ENCODE peak calls at places on chromosomes 4 and X, in five cellular contexts. One of them, this sample, is unnamed.

GRCh38 chrX:53312946-53313745 is 31.8 kb upstream of the IQSEC2 start:
- DNase-seq in endothelial cell: peak
- DNase-seq in fibroblast of pulmonary artery: peak
- DNase-seq in tibial nerve: peak
- DNase-seq in dorsolateral prefrontal cortex: peak
- DNase-seq in this sample: peak

GRCh38 chrX:7090506-7091095 is 56.9 kb upstream of the STS start:
- DNase-seq in dorsolateral prefrontal cortex: no peak
- DNase-seq in tibial nerve: no peak
- DNase-seq in endothelial cell: no peak
- DNase-seq in fibroblast of pulmonary artery: no peak
- DNase-seq in this sample: no peak

GRCh38 chr4:84917869-84918600 is 48.5 kb downstream of the WDFY3 start:
- DNase-seq in fibroblast of pulmonary artery: peak
- DNase-seq in dorsolateral prefrontal cortex: no peak
- DNase-seq in endothelial cell: no peak
- DNase-seq in tibial nerve: no peak
- DNase-seq in this sample: no peak

GRCh38 chr4:185840201-185840600 is 28.2 kb upstream of the SORBS2 start:
- DNase-seq in tibial nerve: no peak
- DNase-seq in dorsolateral prefrontal cortex: no peak
- DNase-seq in fibroblast of pulmonary artery: no peak
- DNase-seq in endothelial cell: no peak
- DNase-seq in this sample: no peak

GRCh38 chr4:150224896-150225591 is 146.8 kb downstream of the DCLK2 start:
- DNase-seq in dorsolateral prefrontal cortex: no peak
- DNase-seq in endothelial cell: no peak
- DNase-seq in tibial nerve: no peak
- DNase-seq in fibroblast of pulmonary artery: peak
- DNase-seq in this sample: no peak

GRCh38 chr4:109025471-109026076 is 262.7 kb upstream of the ETNPPL start:
- DNase-seq in tibial nerve: no peak
- DNase-seq in endothelial cell: no peak
- DNase-seq in fibroblast of pulmonary artery: no peak
- DNase-seq in dorsolateral prefrontal cortex: no peak
- DNase-seq in this sample: no peak

GRCh38 chrX:9906919-9907318 is 60.2 kb upstream of the CLDN34 start:
- DNase-seq in fibroblast of pulmonary artery: no peak
- DNase-seq in tibial nerve: no peak
- DNase-seq in endothelial cell: peak
- DNase-seq in dorsolateral prefrontal cortex: no peak
- DNase-seq in this sample: no peak

GRCh38 chr4:182022899-182023298 is 220.3 kb upstream of the TENM3 start:
- DNase-seq in dorsolateral prefrontal cortex: no peak
- DNase-seq in fibroblast of pulmonary artery: no peak
- DNase-seq in endothelial cell: no peak
- DNase-seq in tibial nerve: no peak
- DNase-seq in this sample: no peak

GRCh38 chr4:70688795-70689231 is 481 bp downstream of the UTP3 start:
- DNase-seq in endothelial cell: no peak
- DNase-seq in dorsolateral prefrontal cortex: peak
- DNase-seq in fibroblast of pulmonary artery: peak
- DNase-seq in tibial nerve: no peak
- DNase-seq in this sample: no peak

GRCh38 chr4:111492501-111492900 is 652.8 kb upstream of the FAM241A start:
- DNase-seq in fibroblast of pulmonary artery: no peak
- DNase-seq in tibial nerve: no peak
- DNase-seq in endothelial cell: no peak
- DNase-seq in dorsolateral prefrontal cortex: no peak
- DNase-seq in this sample: no peak

GRCh38 chrX:153878969-153879653 is 6.9 kb downstream of the L1CAM start:
- DNase-seq in fibroblast of pulmonary artery: no peak
- DNase-seq in endothelial cell: no peak
- DNase-seq in dorsolateral prefrontal cortex: no peak
- DNase-seq in tibial nerve: no peak
- DNase-seq in this sample: no peak

GRCh38 chrX:86121916-86122315 is 26.3 kb upstream of the DACH2 start:
- DNase-seq in endothelial cell: no peak
- DNase-seq in tibial nerve: no peak
- DNase-seq in fibroblast of pulmonary artery: no peak
- DNase-seq in dorsolateral prefrontal cortex: no peak
- DNase-seq in this sample: no peak

GRCh38 chr4:15042529-15043167 is 40.4 kb downstream of the CPEB2 start:
- DNase-seq in tibial nerve: no peak
- DNase-seq in dorsolateral prefrontal cortex: no peak
- DNase-seq in endothelial cell: no peak
- DNase-seq in fibroblast of pulmonary artery: peak
- DNase-seq in this sample: no peak

GRCh38 chr4:52956691-52957090 is 94.6 kb downstream of the RASL11B start:
- DNase-seq in fibroblast of pulmonary artery: no peak
- DNase-seq in endothelial cell: no peak
- DNase-seq in dorsolateral prefrontal cortex: no peak
- DNase-seq in tibial nerve: no peak
- DNase-seq in this sample: no peak

GRCh38 chrX:29746326-29746725 is 469.0 kb upstream of the MAGEB2 start:
- DNase-seq in fibroblast of pulmonary artery: peak
- DNase-seq in endothelial cell: no peak
- DNase-seq in tibial nerve: no peak
- DNase-seq in dorsolateral prefrontal cortex: no peak
- DNase-seq in this sample: no peak

GRCh38 chrX:31580726-31581125 is 508.9 kb upstream of the FTHL17 start:
- DNase-seq in fibroblast of pulmonary artery: peak
- DNase-seq in endothelial cell: no peak
- DNase-seq in dorsolateral prefrontal cortex: no peak
- DNase-seq in tibial nerve: no peak
- DNase-seq in this sample: no peak

GRCh38 chr4:73978886-73979285 is 2.9 kb downstream of the PF4 start:
- DNase-seq in tibial nerve: no peak
- DNase-seq in dorsolateral prefrontal cortex: no peak
- DNase-seq in fibroblast of pulmonary artery: peak
- DNase-seq in endothelial cell: no peak
- DNase-seq in this sample: no peak

GRCh38 chrX:12370444-12371089 is 232.3 kb downstream of the FRMPD4 start:
- DNase-seq in tibial nerve: no peak
- DNase-seq in endothelial cell: no peak
- DNase-seq in dorsolateral prefrontal cortex: no peak
- DNase-seq in fibroblast of pulmonary artery: peak
- DNase-seq in this sample: no peak

GRCh38 chrX:18828832-18829404 is 121.5 kb downstream of the PPEF1 start:
- DNase-seq in fibroblast of pulmonary artery: peak
- DNase-seq in tibial nerve: no peak
- DNase-seq in endothelial cell: no peak
- DNase-seq in dorsolateral prefrontal cortex: no peak
- DNase-seq in this sample: no peak

GRCh38 chr4:87050596-87050995 is 115.8 kb downstream of the AFF1 start:
- DNase-seq in fibroblast of pulmonary artery: no peak
- DNase-seq in tibial nerve: peak
- DNase-seq in endothelial cell: no peak
- DNase-seq in dorsolateral prefrontal cortex: no peak
- DNase-seq in this sample: no peak

GRCh38 chr4:181301735-181302380 is 941.3 kb upstream of the TENM3 start:
- DNase-seq in tibial nerve: no peak
- DNase-seq in dorsolateral prefrontal cortex: no peak
- DNase-seq in endothelial cell: peak
- DNase-seq in fibroblast of pulmonary artery: peak
- DNase-seq in this sample: peak

GRCh38 chr4:23970193-23970850 is 80.5 kb upstream of the PPARGC1A start:
- DNase-seq in tibial nerve: no peak
- DNase-seq in dorsolateral prefrontal cortex: no peak
- DNase-seq in endothelial cell: no peak
- DNase-seq in fibroblast of pulmonary artery: no peak
- DNase-seq in this sample: no peak

GRCh38 chr4:54945838-54946237 is 179.6 kb downstream of the KDR start:
- DNase-seq in endothelial cell: peak
- DNase-seq in fibroblast of pulmonary artery: peak
- DNase-seq in tibial nerve: no peak
- DNase-seq in dorsolateral prefrontal cortex: no peak
- DNase-seq in this sample: no peak

GRCh38 chr4:7332216-7333023 is 102.3 kb downstream of the PSAPL1 start:
- DNase-seq in dorsolateral prefrontal cortex: no peak
- DNase-seq in fibroblast of pulmonary artery: peak
- DNase-seq in endothelial cell: no peak
- DNase-seq in tibial nerve: peak
- DNase-seq in this sample: no peak

GRCh38 chr4:111880116-111880515 is 265.1 kb upstream of the FAM241A start:
- DNase-seq in fibroblast of pulmonary artery: no peak
- DNase-seq in dorsolateral prefrontal cortex: no peak
- DNase-seq in endothelial cell: no peak
- DNase-seq in tibial nerve: no peak
- DNase-seq in this sample: no peak

GRCh38 chr4:172515266-172515879 is 653.2 kb upstream of the GALNT7 start:
- DNase-seq in endothelial cell: no peak
- DNase-seq in fibroblast of pulmonary artery: peak
- DNase-seq in tibial nerve: no peak
- DNase-seq in dorsolateral prefrontal cortex: no peak
- DNase-seq in this sample: no peak

GRCh38 chr4:66465111-66465510 is 794.8 kb upstream of the EPHA5 start:
- DNase-seq in fibroblast of pulmonary artery: peak
- DNase-seq in endothelial cell: no peak
- DNase-seq in tibial nerve: no peak
- DNase-seq in dorsolateral prefrontal cortex: no peak
- DNase-seq in this sample: no peak

GRCh38 chrX:2325076-2325784 is 175.5 kb downstream of the DHRSX start:
- DNase-seq in tibial nerve: no peak
- DNase-seq in fibroblast of pulmonary artery: peak
- DNase-seq in dorsolateral prefrontal cortex: peak
- DNase-seq in endothelial cell: no peak
- DNase-seq in this sample: no peak

GRCh38 chr4:172412851-172413250 is 599.6 kb downstream of the GALNTL6 start:
- DNase-seq in endothelial cell: no peak
- DNase-seq in dorsolateral prefrontal cortex: no peak
- DNase-seq in fibroblast of pulmonary artery: no peak
- DNase-seq in tibial nerve: no peak
- DNase-seq in this sample: no peak

GRCh38 chr4:88865466-88865865 is 167.8 kb upstream of the NAP1L5 start:
- DNase-seq in dorsolateral prefrontal cortex: no peak
- DNase-seq in endothelial cell: no peak
- DNase-seq in tibial nerve: no peak
- DNase-seq in fibroblast of pulmonary artery: no peak
- DNase-seq in this sample: no peak
- TF ChIP-seq CTCF in dorsolateral prefrontal cortex: no peak
- TF ChIP-seq CTCF in endothelial cell: no peak
- TF ChIP-seq CTCF in tibial nerve: no peak
- TF ChIP-seq CTCF in fibroblast of pulmonary artery: no peak
- TF ChIP-seq CTCF in this sample: no peak

GRCh38 chrX:16664626-16665025 is 14.7 kb downstream of the S100G start:
- DNase-seq in fibroblast of pulmonary artery: no peak
- DNase-seq in tibial nerve: no peak
- DNase-seq in endothelial cell: no peak
- DNase-seq in dorsolateral prefrontal cortex: no peak
- DNase-seq in this sample: no peak
- TF ChIP-seq CTCF in fibroblast of pulmonary artery: no peak
- TF ChIP-seq CTCF in tibial nerve: no peak
- TF ChIP-seq CTCF in endothelial cell: no peak
- TF ChIP-seq CTCF in dorsolateral prefrontal cortex: no peak
- TF ChIP-seq CTCF in this sample: no peak

GRCh38 chrX:15055146-15055930 is 182.1 kb downstream of the MOSPD2 start:
- DNase-seq in fibroblast of pulmonary artery: no peak
- DNase-seq in dorsolateral prefrontal cortex: no peak
- DNase-seq in tibial nerve: no peak
- DNase-seq in endothelial cell: no peak
- DNase-seq in this sample: no peak

GRCh38 chrX:15056044-15056443 is 182.8 kb downstream of the MOSPD2 start:
- DNase-seq in fibroblast of pulmonary artery: no peak
- DNase-seq in dorsolateral prefrontal cortex: no peak
- DNase-seq in endothelial cell: no peak
- DNase-seq in tibial nerve: no peak
- DNase-seq in this sample: no peak

GRCh38 chrX:15050395-15050794 is 177.2 kb downstream of the MOSPD2 start:
- DNase-seq in dorsolateral prefrontal cortex: no peak
- DNase-seq in endothelial cell: no peak
- DNase-seq in fibroblast of pulmonary artery: no peak
- DNase-seq in tibial nerve: no peak
- DNase-seq in this sample: no peak
- TF ChIP-seq CTCF in dorsolateral prefrontal cortex: no peak
- TF ChIP-seq CTCF in endothelial cell: no peak
- TF ChIP-seq CTCF in fibroblast of pulmonary artery: no peak
- TF ChIP-seq CTCF in tibial nerve: no peak
- TF ChIP-seq CTCF in this sample: no peak

GRCh38 chr4:41257901-41258300 is 1.2 kb downstream of the UCHL1 start:
- DNase-seq in dorsolateral prefrontal cortex: no peak
- DNase-seq in tibial nerve: no peak
- DNase-seq in endothelial cell: no peak
- DNase-seq in fibroblast of pulmonary artery: no peak
- DNase-seq in this sample: no peak
- TF ChIP-seq CTCF in dorsolateral prefrontal cortex: no peak
- TF ChIP-seq CTCF in tibial nerve: no peak
- TF ChIP-seq CTCF in endothelial cell: no peak
- TF ChIP-seq CTCF in fibroblast of pulmonary artery: no peak
- TF ChIP-seq CTCF in this sample: no peak

DNA sequence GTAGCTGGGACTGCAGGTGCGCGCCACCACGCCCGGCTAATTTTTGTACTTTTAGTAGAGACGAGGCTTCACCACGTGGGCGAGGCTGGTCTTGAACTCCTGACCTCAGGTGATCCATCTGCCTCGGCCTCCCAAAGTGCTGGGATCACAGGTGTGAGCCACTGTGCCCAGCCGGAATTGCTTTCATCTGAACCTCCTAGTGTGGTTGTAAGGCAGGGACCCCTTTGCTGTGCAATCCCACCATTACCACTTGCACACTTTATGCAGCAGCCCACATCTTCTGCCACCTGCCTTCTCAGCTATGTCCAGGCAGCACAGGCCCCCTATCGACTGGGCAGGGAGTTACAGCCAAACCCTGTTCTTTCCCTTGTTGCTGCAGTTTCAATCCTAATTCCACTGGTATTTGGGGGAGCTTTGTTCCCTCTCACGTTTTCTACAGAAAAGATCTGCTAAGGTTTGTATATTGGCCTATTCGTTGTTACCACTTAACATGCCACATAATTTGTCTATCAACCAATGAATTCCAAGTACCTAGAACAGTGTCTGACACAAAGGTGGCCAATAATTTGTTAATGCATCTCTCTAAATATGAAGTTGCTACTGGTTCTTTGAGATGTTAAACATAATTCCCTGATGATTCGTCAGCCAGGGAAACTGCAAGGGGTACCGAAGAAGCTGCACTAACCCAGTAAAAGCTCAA is 6.5 kb downstream of the RPL39 start:
- DNase-seq in endothelial cell: peak
- DNase-seq in dorsolateral prefrontal cortex: no peak
- DNase-seq in tibial nerve: no peak
- DNase-seq in fibroblast of pulmonary artery: peak
- DNase-seq in this sample: no peak
- TF ChIP-seq CTCF in endothelial cell: peak
- TF ChIP-seq CTCF in dorsolateral prefrontal cortex: peak
- TF ChIP-seq CTCF in tibial nerve: peak
- TF ChIP-seq CTCF in fibroblast of pulmonary artery: peak
- TF ChIP-seq CTCF in this sample: peak